ENCODE peak calls at places on chromosomes 7 and 10, in six cellular contexts. A is gastrocnemius medialis, P is HCT116, V is fibroblast of lung, Q is cardiac muscle cell, B is stomach. W is an unnamed sample.

GRCh38 chr7:92354214-92354613 is 93.1 kb upstream of the GATAD1 start:
- DNase-seq in Q (no peak), B (no peak), A (no peak), V (no peak), P (no peak), W (no peak)

GRCh38 chr10:52455095-52455494 is 141.0 kb downstream of the DKK1 start:
- DNase-seq in B (no peak), Q (no peak), P (no peak), V (peak; percentile 41), A (no peak), W (no peak)

GRCh38 chr7:155515318-155515717 is 31.0 kb downstream of the CNPY1 start:
- DNase-seq in V (no peak), P (no peak), A (no peak), B (no peak), Q (no peak), W (no peak)

GRCh38 chr10:26254616-26255015 is 38.0 kb downstream of the GAD2 start:
- DNase-seq in B (no peak), V (no peak), A (no peak), Q (no peak), P (no peak), W (no peak)

GRCh38 chr7:135200824-135201331 is 10.4 kb downstream of the WDR91 start:
- DNase-seq in A (no peak), V (peak; percentile 58), P (no peak), Q (no peak), B (no peak), W (no peak)

GRCh38 chr7:98288064-98288823 is 6.8 kb downstream of the BRI3 start:
- DNase-seq in P (no peak), B (no peak), V (no peak), A (peak; percentile 33), Q (no peak), W (no peak)

GRCh38 chr7:18499407-18500197 is 4.1 kb downstream of the HDAC9 start:
- DNase-seq in V (no peak), P (no peak), Q (no peak), A (peak; percentile 65), B (peak; percentile 64), W (no peak)

GRCh38 chr10:4181075-4181474 is 396.1 kb upstream of the KLF6 start:
- DNase-seq in V (no peak), P (no peak), Q (no peak), A (no peak), B (no peak), W (no peak)

GRCh38 chr10:35643976-35644799 is 2.1 kb upstream of the FZD8 start:
- DNase-seq in B (no peak), V (no peak), A (no peak), P (no peak), Q (no peak), W (no peak)

GRCh38 chr7:136324073-136324704 is 347.0 kb upstream of the MTPN start:
- DNase-seq in V (no peak), B (no peak), P (no peak), Q (no peak), A (no peak), W (no peak)

GRCh38 chr10:71294856-71295255 is 24.2 kb upstream of the SLC29A3 start:
- DNase-seq in B (no peak), P (no peak), A (no peak), Q (no peak), V (no peak), W (no peak)

GRCh38 chr7:22393825-22394458 is 37.0 kb upstream of the RAPGEF5 start:
- DNase-seq in B (no peak), Q (peak; percentile 3), A (no peak), P (no peak), V (peak; percentile 26), W (no peak)

GRCh38 chr7:85564861-85565630 is 378.2 kb upstream of the SEMA3D start:
- DNase-seq in Q (peak; percentile 7), A (no peak), P (no peak), B (no peak), V (peak; percentile 14), W (no peak)

GRCh38 chr7:91541641-91542040 is 277.4 kb downstream of the FZD1 start:
- DNase-seq in A (no peak), Q (no peak), V (peak; percentile 58), B (no peak), P (no peak), W (no peak)

GRCh38 chr10:73044378-73045285 is 52.0 kb downstream of the P4HA1 start:
- DNase-seq in A (no peak), Q (peak; percentile 88), V (peak; percentile 92), B (no peak), P (no peak), W (no peak)

GRCh38 chr7:75795831-75796285 is 17.7 kb downstream of the CCL24 start:
- DNase-seq in A (peak; percentile 73), V (no peak), P (no peak), B (peak; percentile 29), Q (peak; percentile 42), W (no peak)

GRCh38 chr7:5396542-5396941 is 27.1 kb downstream of the TNRC18 start:
- DNase-seq in P (peak; percentile 54), B (peak; percentile 52), A (peak; percentile 32), Q (peak; percentile 23), V (no peak), W (peak; percentile 44)

GRCh38 chr10:88243847-88244730 is 339.0 kb downstream of the RNLS start:
- DNase-seq in V (peak; percentile 81), A (peak; percentile 88), Q (peak; percentile 96), B (peak; percentile 84), P (no peak), W (no peak)

GRCh38 chr10:26939290-26939956 is 78.7 kb upstream of the ABI1 start:
- DNase-seq in V (no peak), A (peak; percentile 43), Q (no peak), B (no peak), P (no peak), W (no peak)

GRCh38 chr7:155228894-155229293 is 68.8 kb upstream of the INSIG1 start:
- DNase-seq in P (no peak), A (no peak), Q (no peak), V (no peak), B (no peak), W (no peak)

GRCh38 chr7:42244828-42245227 is 7.8 kb upstream of the GLI3 start:
- DNase-seq in B (no peak), V (peak; percentile 74), A (no peak), P (no peak), Q (peak; percentile 83), W (no peak)

GRCh38 chr7:50608196-50608906 is 43.1 kb upstream of the DDC start:
- DNase-seq in V (no peak), A (no peak), B (no peak), P (no peak), Q (no peak), W (no peak)

GRCh38 chr7:149196151-149196704 is 882 bp downstream of the ZNF282 start:
- DNase-seq in A (no peak), Q (no peak), P (no peak), B (no peak), V (no peak), W (no peak)

GRCh38 chr10:110641256-110641655 is 2.9 kb upstream of the RBM20 start:
- DNase-seq in Q (no peak), B (no peak), V (peak; percentile 71), P (peak; percentile 42), A (peak; percentile 67), W (no peak)

GRCh38 chr7:98713411-98713810 is 96.3 kb downstream of the NPTX2 start:
- DNase-seq in Q (no peak), P (no peak), B (no peak), A (no peak), V (peak; percentile 4), W (no peak)

GRCh38 chr7:104951546-104951945 is 62.5 kb upstream of the KMT2E start:
- DNase-seq in B (no peak), A (peak; percentile 78), P (no peak), V (peak; percentile 52), Q (peak; percentile 50), W (no peak)

GRCh38 chr10:118459642-118460193 is 117.6 kb upstream of the FAM204A start:
- DNase-seq in Q (peak; percentile 67), B (peak; percentile 59), P (peak; percentile 73), A (peak; percentile 28), V (peak; percentile 37), W (peak; percentile 27)

DNA sequence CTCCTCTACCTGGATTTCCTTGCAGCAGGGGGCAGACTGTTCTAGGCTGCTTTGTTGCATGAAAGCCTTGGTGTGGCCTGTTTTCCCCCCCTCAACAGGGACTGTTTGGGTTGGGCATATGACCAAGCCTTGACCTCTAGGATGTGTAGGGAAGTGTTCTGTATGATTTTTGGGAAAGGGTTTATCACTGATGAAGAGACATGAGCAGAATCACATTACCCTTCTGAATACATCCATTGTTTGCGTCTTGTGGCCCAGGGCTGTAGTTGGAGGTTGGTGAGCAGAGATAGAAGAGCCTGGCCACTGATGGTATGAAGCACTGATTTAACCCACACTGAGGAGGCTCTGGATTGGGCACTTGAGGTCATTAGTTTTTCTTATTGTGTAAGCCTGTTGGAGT is 26.6 kb downstream of the ZNF12 start:
- DNase-seq in V (no peak), Q (no peak), A (no peak), P (no peak), B (no peak), W (no peak)
- H3K9me3 ChIP-seq in V (no peaks in the 10 kb centered on the region), Q (no peaks in the 10 kb centered on the region), A (peaks cover 83% of the 10 kb centered on the region), P (peaks cover 41% of the 10 kb centered on the region), B (peaks cover 100% of the 10 kb centered on the region), W (peaks cover 21% of the 10 kb centered on the region)

GRCh38 chr7:56199639-56200038 is 83.4 kb upstream of the NUPR2 start:
- DNase-seq in A (no peak), B (no peak), Q (no peak), V (no peak), P (no peak), W (no peak)
- H3K9me3 ChIP-seq in A (no peaks in the 10 kb centered on the region), B (peaks cover 23% of the 10 kb centered on the region), Q (no peaks in the 10 kb centered on the region), V (no peaks in the 10 kb centered on the region), P (no peaks in the 10 kb centered on the region), W (no peaks in the 10 kb centered on the region)

GRCh38 chr7:151511270-151511669 is 8.4 kb downstream of the RHEB start:
- DNase-seq in Q (no peak), V (no peak), A (no peak), B (no peak), P (no peak), W (no peak)

GRCh38 chr7:151511946-151512345 is 7.7 kb downstream of the RHEB start:
- DNase-seq in B (no peak), A (no peak), P (no peak), Q (peak; percentile 64), V (no peak), W (no peak)

GRCh38 chr7:151512353-151512752 is 7.3 kb downstream of the RHEB start:
- DNase-seq in P (no peak), V (no peak), Q (peak; percentile 23), A (no peak), B (no peak), W (no peak)

GRCh38 chr7:151507806-151508205 is 11.9 kb downstream of the RHEB start:
- DNase-seq in P (no peak), B (no peak), Q (no peak), V (no peak), A (no peak), W (no peak)

GRCh38 chr7:151509670-151510333 is 9.9 kb downstream of the RHEB start:
- DNase-seq in Q (no peak), V (no peak), P (no peak), B (no peak), A (no peak), W (no peak)
- H3K9me3 ChIP-seq in Q (no peaks in the 10 kb centered on the region), V (no peaks in the 10 kb centered on the region), P (no peaks in the 10 kb centered on the region), B (no peaks in the 10 kb centered on the region), A (no peaks in the 10 kb centered on the region), W (no peaks in the 10 kb centered on the region)

DNA sequence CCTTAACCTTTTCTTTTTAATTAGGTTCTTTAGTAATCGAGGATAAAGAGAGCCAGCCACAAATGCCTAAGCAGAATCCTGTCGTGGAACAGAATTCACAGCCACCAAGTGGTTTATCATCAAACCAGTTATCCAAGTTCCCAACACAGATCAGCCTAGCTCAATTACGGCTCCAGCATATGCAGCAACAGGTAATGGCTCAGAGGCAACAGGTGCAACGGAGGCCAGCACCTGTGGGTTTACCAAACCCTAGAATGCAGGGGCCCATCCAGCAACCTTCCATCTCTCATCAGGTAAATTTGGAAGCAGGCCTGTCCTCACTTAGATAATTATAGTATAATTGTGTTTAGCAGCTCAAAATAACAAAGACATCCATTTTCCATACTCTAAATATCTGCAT is 94.6 kb downstream of the TRIM24 start:
- DNase-seq in P (no peak), A (no peak), V (no peak), B (no peak), Q (no peak), W (no peak)
- H3K9me3 ChIP-seq in P (peaks cover 14% of the 10 kb centered on the region), A (peaks cover 12% of the 10 kb centered on the region), V (no peaks in the 10 kb centered on the region), B (peaks cover 57% of the 10 kb centered on the region), Q (no peaks in the 10 kb centered on the region), W (peaks cover 22% of the 10 kb centered on the region)